ENCODE peak calls at places on chromosomes 16 and 17, in nine cellular contexts. J is cardiac muscle cell; O is upper lobe of left lung; I is cardiac fibroblast; U is WTC11; T is CD8-positive, alpha-beta T cell; B is HFF-Myc; L is right lobe of liver; X is fibroblast of mammary gland. Z is an unnamed sample.
A peak's percentile ranks its signal among the peaks of the same experiment; 100 is the strongest.

GRCh38 chr16:58940609-58941008 is 206.5 kb upstream of the GOT2 start:
- DNase-seq in T (no peak), L (no peak), J (no peak), X (no peak), B (no peak), I (no peak), U (no peak), O (no peak), Z (no peak)

GRCh38 chr16:46549477-46549876 is 71.7 kb downstream of the SHCBP1 start:
- DNase-seq in O (no peak), I (no peak), T (no peak), J (no peak), L (no peak), U (no peak), X (no peak), B (no peak), Z (no peak)

GRCh38 chr17:56636276-56636675 is 42.8 kb downstream of the NOG start:
- DNase-seq in L (no peak), B (no peak), X (no peak), O (no peak), J (no peak), I (no peak), U (no peak), T (no peak), Z (no peak)

GRCh38 chr16:12543700-12544476 is 259.8 kb downstream of the CPPED1 start:
- DNase-seq in X (no peak), O (no peak), I (no peak), J (no peak), T (no peak), L (no peak), U (no peak), B (no peak), Z (no peak)

GRCh38 chr17:7237761-7238417 is 1.4 kb downstream of the PHF23 start:
- DNase-seq in U (peak; percentile 89), T (peak; percentile 80), L (peak; percentile 89), B (no peak), O (peak; percentile 97), X (peak; percentile 56), J (peak; percentile 80), I (peak; percentile 71), Z (no peak)

GRCh38 chr16:53465606-53466290 is 31.5 kb downstream of the RBL2 start:
- DNase-seq in U (no peak), L (no peak), B (peak; percentile 29), J (peak; percentile 84), T (no peak), O (no peak), X (peak; percentile 76), I (peak; percentile 79), Z (no peak)

GRCh38 chr16:67893791-67894399 is 841 bp downstream of the PSKH1 start:
- DNase-seq in O (no peak), I (peak; percentile 15), L (no peak), T (no peak), B (no peak), X (peak; percentile 18), J (no peak), U (no peak), Z (no peak)

GRCh38 chr16:8644513-8645140 is 23.1 kb downstream of the METTL22 start:
- DNase-seq in X (no peak), B (no peak), U (no peak), O (peak; percentile 78), J (no peak), L (no peak), T (peak; percentile 10), I (no peak), Z (no peak)

GRCh38 chr17:73798111-73798748 is 154.0 kb upstream of the SDK2 start:
- DNase-seq in O (no peak), U (no peak), L (peak; percentile 92), B (peak; percentile 60), J (peak; percentile 99), I (peak; percentile 87), T (no peak), X (peak; percentile 100), Z (no peak)

GRCh38 chr16:8047711-8048110 is 542.6 kb downstream of the TMEM114 start:
- DNase-seq in L (no peak), J (no peak), U (no peak), X (no peak), O (peak; percentile 7), I (no peak), B (no peak), T (no peak), Z (no peak)

GRCh38 chr17:19712436-19713004 is 3.9 kb downstream of the SLC47A2 start:
- DNase-seq in X (no peak), B (no peak), U (no peak), I (no peak), T (no peak), L (no peak), O (peak; percentile 42), J (no peak), Z (no peak)

GRCh38 chr17:41360291-41360995 is 9.2 kb downstream of the KRT33B start:
- DNase-seq in X (peak; percentile 17), T (no peak), B (no peak), U (no peak), I (no peak), O (no peak), J (peak; percentile 77), L (no peak), Z (no peak)

GRCh38 chr17:37770631-37771518 is 26.0 kb upstream of the HNF1B start:
- DNase-seq in O (no peak), X (peak; percentile 56), T (no peak), J (peak; percentile 69), U (peak; percentile 80), I (peak; percentile 76), B (no peak), L (peak; percentile 80), Z (no peak)
- TF ChIP-seq CTCF in O (peak; percentile 57), X (peak; percentile 85), T (peak; percentile 25), J (peak; percentile 96), U (peak; percentile 65), I (peak; percentile 91), B (peak; percentile 84), L (peak; percentile 67), Z (no peak)

DNA sequence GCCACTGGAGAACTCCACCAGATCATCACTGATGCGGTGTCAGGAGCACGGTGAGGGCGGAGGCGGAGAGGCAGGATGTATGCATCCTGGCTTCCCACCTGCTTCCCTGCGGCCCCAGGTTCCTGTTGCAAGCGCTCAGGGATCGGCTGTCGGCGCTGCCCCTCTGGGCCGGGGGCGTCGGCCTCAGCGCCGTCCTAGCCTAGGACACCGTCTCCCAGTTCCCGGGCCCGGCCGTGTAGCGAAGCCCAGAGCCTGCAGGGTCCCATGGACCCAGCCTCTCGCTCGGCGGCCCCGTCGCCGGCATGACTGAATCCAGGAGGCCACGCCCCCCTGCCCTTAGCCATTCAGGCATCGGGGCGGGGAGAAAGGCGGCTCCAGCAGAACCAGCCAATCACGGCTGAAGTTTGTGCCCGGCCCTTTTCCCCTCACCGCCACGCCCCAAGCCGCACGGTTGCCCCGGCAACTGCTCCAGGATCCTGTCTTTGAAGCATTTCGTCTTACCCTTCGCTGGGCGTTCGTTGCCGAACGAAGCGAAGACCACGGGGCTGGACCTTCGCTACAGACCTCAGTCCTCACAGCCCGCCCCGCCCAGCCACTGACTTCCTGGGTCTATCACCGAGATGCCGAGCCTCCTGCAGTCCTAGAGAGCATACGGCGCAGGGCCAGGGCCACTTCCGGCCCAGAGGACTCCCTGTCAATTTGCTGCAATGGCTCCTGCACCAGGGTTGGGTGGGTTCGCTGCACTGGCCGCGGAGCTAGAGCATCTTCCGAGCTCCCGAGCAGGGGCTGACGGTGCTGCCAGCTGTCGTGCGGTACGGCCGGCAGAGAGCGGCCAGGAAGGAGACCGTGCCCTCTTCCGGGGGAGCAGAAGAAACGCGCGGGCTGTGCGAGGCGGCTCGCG is 10.6 kb upstream of the ZNF213 start:
- DNase-seq in U (peak; percentile 99), J (peak; percentile 96), X (peak; percentile 90), B (peak; percentile 78), I (peak; percentile 94), O (peak; percentile 98), L (peak; percentile 98), T (peak; percentile 95), Z (peak; percentile 98)
- TF ChIP-seq CTCF in U (no peak), J (peak; percentile 27), X (peak; percentile 27), B (no peak), I (peak; percentile 34), O (no peak), L (peak; percentile 21), T (no peak), Z (no peak)

DNA sequence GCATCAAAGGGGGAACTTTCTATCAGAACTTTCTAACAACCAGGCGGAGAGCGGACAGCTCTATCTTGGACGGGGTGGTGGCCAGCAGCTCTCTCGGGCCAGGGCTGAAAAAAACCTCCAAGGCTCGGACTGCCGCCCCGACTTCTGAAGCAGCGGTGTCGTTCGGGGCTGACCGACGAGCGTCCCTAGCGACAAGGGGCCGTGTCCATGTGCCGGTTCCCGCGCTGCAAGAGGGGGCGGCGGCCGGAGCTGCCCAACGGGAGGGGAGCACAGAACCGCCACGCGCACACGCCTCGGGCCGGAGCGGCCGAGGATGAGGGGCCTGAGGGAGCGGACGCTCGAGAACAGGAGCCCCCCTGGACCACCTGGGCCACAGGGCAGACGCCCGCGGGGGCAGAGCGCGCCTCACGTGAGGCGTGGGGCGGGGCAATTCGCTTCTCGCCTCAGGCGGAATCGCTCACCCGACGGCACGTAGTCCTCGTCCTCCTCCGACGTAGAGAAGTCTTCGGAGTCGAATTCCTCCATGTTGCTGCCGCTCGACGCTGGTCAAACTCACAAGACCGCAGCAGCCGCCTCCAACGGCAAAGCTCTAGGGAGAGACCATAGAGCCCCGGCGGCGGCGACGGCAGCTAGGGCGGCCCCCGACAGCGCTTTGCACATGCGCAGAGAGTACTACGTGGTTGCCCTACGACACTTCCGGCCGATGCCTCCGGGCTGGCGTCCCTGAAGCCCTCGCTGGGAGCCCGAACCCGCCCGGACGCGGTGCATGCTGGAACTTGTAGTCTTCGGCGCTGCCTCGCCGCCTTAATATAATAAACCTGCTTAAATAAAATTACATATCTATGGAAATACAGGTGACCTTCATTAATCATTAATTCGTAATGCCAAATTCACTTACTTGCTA is at the start of gene CFDP1:
- DNase-seq in U (peak; percentile 97), O (peak; percentile 97), T (peak; percentile 95), B (peak; percentile 85), I (peak; percentile 95), X (peak; percentile 91), J (peak; percentile 96), L (peak; percentile 98), Z (peak; percentile 79)
- TF ChIP-seq CTCF in U (no peak), O (no peak), T (no peak), B (no peak), I (no peak), X (no peak), J (no peak), L (no peak), Z (no peak)

DNA sequence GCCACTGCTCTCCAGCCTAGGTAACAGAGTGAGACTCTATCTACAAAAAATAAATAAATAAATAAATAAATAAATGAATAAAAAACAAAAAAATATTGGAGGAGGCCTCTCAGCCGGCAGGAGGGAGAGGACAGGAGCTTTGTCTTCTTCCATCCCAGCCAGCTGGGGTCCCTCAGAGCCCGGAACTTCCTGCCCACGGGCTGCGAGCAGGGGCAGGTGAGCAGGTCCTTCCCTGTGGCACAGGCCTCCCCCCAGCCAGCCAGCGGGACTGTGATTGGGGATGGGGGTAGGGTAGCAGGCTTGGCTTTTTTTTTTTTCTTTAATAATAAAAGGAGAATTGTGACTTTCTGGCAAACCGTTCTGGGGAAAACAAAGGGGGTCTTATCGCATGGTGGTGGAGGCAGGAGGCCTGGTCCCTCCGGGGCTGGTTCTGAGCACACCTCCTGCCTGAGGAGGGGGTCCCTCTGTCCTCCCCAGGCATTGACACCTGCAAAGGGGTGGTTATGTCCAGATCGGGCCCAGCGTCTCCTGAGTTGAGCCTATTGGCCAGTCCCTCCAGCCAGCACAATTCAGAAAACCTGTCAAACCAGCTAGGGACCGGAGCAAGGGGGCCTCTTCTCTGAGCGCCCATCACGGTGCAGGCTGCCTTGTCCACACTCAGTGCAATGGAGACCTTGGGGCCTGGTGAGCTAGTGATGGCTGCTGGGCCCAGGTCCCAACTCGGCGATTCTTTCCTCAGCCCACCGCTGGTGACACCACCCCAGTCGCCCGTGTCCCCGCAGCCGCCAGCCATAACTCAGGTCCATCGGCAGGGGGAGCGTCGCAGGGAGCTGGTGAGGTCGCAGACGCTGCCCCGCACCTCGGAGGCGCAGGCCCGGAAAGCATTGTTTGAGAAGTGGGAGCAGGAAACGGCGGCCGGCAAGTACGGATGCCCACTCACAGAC is 10.3 kb downstream of the SMTNL2 start:
- DNase-seq in B (no peak), L (peak; percentile 47), U (peak; percentile 76), X (no peak), I (no peak), J (no peak), T (no peak), O (peak; percentile 87), Z (no peak)
- TF ChIP-seq CTCF in B (peak; percentile 5), L (no peak), U (peak; percentile 55), X (no peak), I (no peak), J (no peak), T (peak; percentile 32), O (peak; percentile 26), Z (no peak)